ENCODE peak calls at places on chromosomes 4 and X, in ten cellular contexts. One of them, this sample, is unnamed.

GRCh38 chr4:98232202-98232601 is 29.0 kb upstream of the RAP1GDS1 start:
- DNase-seq in Ammon's horn: no peak
- DNase-seq in GM13976: no peak
- DNase-seq in activated T-helper 1 cell treated with anti-CD3 and anti-CD28 coated beads, Interleukin-2, amount 50 U/mL, for 16 hours: no peak
- DNase-seq in HEK293T: no peak
- DNase-seq in effector CD4-positive, alpha-beta T cell: no peak
- DNase-seq in GM03348: no peak
- DNase-seq in stomach: no peak
- DNase-seq in dermis blood vessel endothelial cell: peak
- DNase-seq in CD8-positive, alpha-beta T cell: no peak
- DNase-seq in this sample: no peak

GRCh38 chrX:110108381-110108796 is 105.5 kb downstream of the TMEM164 start:
- DNase-seq in GM03348: no peak
- DNase-seq in stomach: peak
- DNase-seq in activated T-helper 1 cell treated with anti-CD3 and anti-CD28 coated beads, Interleukin-2, amount 50 U/mL, for 16 hours: no peak
- DNase-seq in effector CD4-positive, alpha-beta T cell: no peak
- DNase-seq in CD8-positive, alpha-beta T cell: no peak
- DNase-seq in dermis blood vessel endothelial cell: no peak
- DNase-seq in HEK293T: no peak
- DNase-seq in GM13976: no peak
- DNase-seq in Ammon's horn: peak
- DNase-seq in this sample: no peak

GRCh38 chrX:69615323-69615722 is 590 bp upstream of the EDA start:
- DNase-seq in Ammon's horn: peak
- DNase-seq in GM03348: no peak
- DNase-seq in activated T-helper 1 cell treated with anti-CD3 and anti-CD28 coated beads, Interleukin-2, amount 50 U/mL, for 16 hours: no peak
- DNase-seq in dermis blood vessel endothelial cell: no peak
- DNase-seq in CD8-positive, alpha-beta T cell: no peak
- DNase-seq in stomach: no peak
- DNase-seq in GM13976: no peak
- DNase-seq in effector CD4-positive, alpha-beta T cell: no peak
- DNase-seq in HEK293T: no peak
- DNase-seq in this sample: no peak

GRCh38 chr4:163251204-163251603 is 81.2 kb downstream of the NPY1R start:
- DNase-seq in activated T-helper 1 cell treated with anti-CD3 and anti-CD28 coated beads, Interleukin-2, amount 50 U/mL, for 16 hours: no peak
- DNase-seq in Ammon's horn: no peak
- DNase-seq in GM13976: no peak
- DNase-seq in stomach: no peak
- DNase-seq in HEK293T: peak
- DNase-seq in GM03348: no peak
- DNase-seq in dermis blood vessel endothelial cell: no peak
- DNase-seq in CD8-positive, alpha-beta T cell: no peak
- DNase-seq in effector CD4-positive, alpha-beta T cell: no peak
- DNase-seq in this sample: no peak

GRCh38 chr4:98262431-98262830 is 1.2 kb downstream of the RAP1GDS1 start:
- DNase-seq in effector CD4-positive, alpha-beta T cell: no peak
- DNase-seq in activated T-helper 1 cell treated with anti-CD3 and anti-CD28 coated beads, Interleukin-2, amount 50 U/mL, for 16 hours: no peak
- DNase-seq in GM03348: peak
- DNase-seq in HEK293T: no peak
- DNase-seq in GM13976: no peak
- DNase-seq in dermis blood vessel endothelial cell: peak
- DNase-seq in stomach: no peak
- DNase-seq in CD8-positive, alpha-beta T cell: no peak
- DNase-seq in Ammon's horn: peak
- DNase-seq in this sample: no peak

GRCh38 chr4:98661356-98662054 is 3.1 kb upstream of the TSPAN5 start:
- DNase-seq in effector CD4-positive, alpha-beta T cell: no peak
- DNase-seq in HEK293T: no peak
- DNase-seq in dermis blood vessel endothelial cell: no peak
- DNase-seq in GM03348: no peak
- DNase-seq in activated T-helper 1 cell treated with anti-CD3 and anti-CD28 coated beads, Interleukin-2, amount 50 U/mL, for 16 hours: no peak
- DNase-seq in GM13976: no peak
- DNase-seq in CD8-positive, alpha-beta T cell: no peak
- DNase-seq in stomach: no peak
- DNase-seq in Ammon's horn: no peak
- DNase-seq in this sample: no peak

GRCh38 chr4:67393699-67394281 is 151.5 kb downstream of the CENPC start:
- DNase-seq in dermis blood vessel endothelial cell: peak
- DNase-seq in HEK293T: no peak
- DNase-seq in GM13976: peak
- DNase-seq in effector CD4-positive, alpha-beta T cell: peak
- DNase-seq in GM03348: peak
- DNase-seq in stomach: no peak
- DNase-seq in Ammon's horn: peak
- DNase-seq in CD8-positive, alpha-beta T cell: no peak
- DNase-seq in activated T-helper 1 cell treated with anti-CD3 and anti-CD28 coated beads, Interleukin-2, amount 50 U/mL, for 16 hours: no peak
- DNase-seq in this sample: no peak

GRCh38 chrX:22081475-22082092 is 49.5 kb downstream of the PHEX start:
- DNase-seq in GM13976: no peak
- DNase-seq in activated T-helper 1 cell treated with anti-CD3 and anti-CD28 coated beads, Interleukin-2, amount 50 U/mL, for 16 hours: peak
- DNase-seq in dermis blood vessel endothelial cell: peak
- DNase-seq in CD8-positive, alpha-beta T cell: peak
- DNase-seq in stomach: peak
- DNase-seq in effector CD4-positive, alpha-beta T cell: peak
- DNase-seq in GM03348: peak
- DNase-seq in Ammon's horn: no peak
- DNase-seq in HEK293T: peak
- DNase-seq in this sample: peak

GRCh38 chr4:18075823-18076433 is 54.4 kb upstream of the LCORL start:
- DNase-seq in stomach: peak
- DNase-seq in dermis blood vessel endothelial cell: peak
- DNase-seq in HEK293T: peak
- DNase-seq in GM13976: no peak
- DNase-seq in CD8-positive, alpha-beta T cell: no peak
- DNase-seq in activated T-helper 1 cell treated with anti-CD3 and anti-CD28 coated beads, Interleukin-2, amount 50 U/mL, for 16 hours: no peak
- DNase-seq in effector CD4-positive, alpha-beta T cell: no peak
- DNase-seq in GM03348: no peak
- DNase-seq in Ammon's horn: peak
- DNase-seq in this sample: peak

GRCh38 chr4:89914609-89915008 is 20.0 kb downstream of the MMRN1 start:
- DNase-seq in GM13976: no peak
- DNase-seq in GM03348: no peak
- DNase-seq in CD8-positive, alpha-beta T cell: no peak
- DNase-seq in activated T-helper 1 cell treated with anti-CD3 and anti-CD28 coated beads, Interleukin-2, amount 50 U/mL, for 16 hours: no peak
- DNase-seq in effector CD4-positive, alpha-beta T cell: no peak
- DNase-seq in HEK293T: no peak
- DNase-seq in dermis blood vessel endothelial cell: no peak
- DNase-seq in stomach: no peak
- DNase-seq in Ammon's horn: no peak
- DNase-seq in this sample: no peak

GRCh38 chr4:141347738-141348524 is 127.2 kb downstream of the ZNF330 start:
- DNase-seq in dermis blood vessel endothelial cell: peak
- DNase-seq in HEK293T: no peak
- DNase-seq in activated T-helper 1 cell treated with anti-CD3 and anti-CD28 coated beads, Interleukin-2, amount 50 U/mL, for 16 hours: no peak
- DNase-seq in GM13976: no peak
- DNase-seq in Ammon's horn: no peak
- DNase-seq in stomach: no peak
- DNase-seq in CD8-positive, alpha-beta T cell: no peak
- DNase-seq in GM03348: no peak
- DNase-seq in effector CD4-positive, alpha-beta T cell: no peak
- DNase-seq in this sample: no peak

GRCh38 chr4:8038702-8039251 is 99.1 kb upstream of the AFAP1 start:
- DNase-seq in CD8-positive, alpha-beta T cell: no peak
- DNase-seq in GM13976: no peak
- DNase-seq in activated T-helper 1 cell treated with anti-CD3 and anti-CD28 coated beads, Interleukin-2, amount 50 U/mL, for 16 hours: no peak
- DNase-seq in GM03348: no peak
- DNase-seq in HEK293T: no peak
- DNase-seq in effector CD4-positive, alpha-beta T cell: no peak
- DNase-seq in stomach: no peak
- DNase-seq in dermis blood vessel endothelial cell: no peak
- DNase-seq in Ammon's horn: no peak
- DNase-seq in this sample: no peak

GRCh38 chr4:188030401-188030800 is 34.8 kb downstream of the ZFP42 start:
- DNase-seq in dermis blood vessel endothelial cell: no peak
- DNase-seq in activated T-helper 1 cell treated with anti-CD3 and anti-CD28 coated beads, Interleukin-2, amount 50 U/mL, for 16 hours: no peak
- DNase-seq in stomach: no peak
- DNase-seq in CD8-positive, alpha-beta T cell: no peak
- DNase-seq in GM03348: no peak
- DNase-seq in GM13976: no peak
- DNase-seq in effector CD4-positive, alpha-beta T cell: no peak
- DNase-seq in HEK293T: no peak
- DNase-seq in Ammon's horn: peak
- DNase-seq in this sample: no peak